ENCODE peak calls at places on chromosomes 13 and 19, in eight cellular contexts. V is NCI-H446, O is germinal center, L is epithelial cell of prostate, R is adipocyte, T is Daoy, Q is LHCN-M2, W is ureter. F is an unnamed sample.
A peak's percentile ranks its signal among the peaks of the same experiment; 100 is the strongest.

GRCh38 chr13:39788097-39788496 is 132.6 kb downstream of the COG6 start:
- DNase-seq in W (no peak), O (no peak), Q (no peak), L (no peak), V (peak; percentile 19), T (no peak), R (no peak), F (no peak)

GRCh38 chr13:103531278-103531677 is 465.1 kb upstream of the SLC10A2 start:
- DNase-seq in R (no peak), O (no peak), T (no peak), W (no peak), Q (no peak), V (no peak), L (no peak), F (no peak)

GRCh38 chr13:49681837-49682236 is 9.4 kb downstream of the EBPL start:
- DNase-seq in V (no peak), O (no peak), W (no peak), L (peak; percentile 52), R (no peak), T (peak; percentile 16), Q (peak; percentile 59), F (no peak)

GRCh38 chr13:107554355-107554905 is 660.9 kb downstream of the LIG4 start:
- DNase-seq in L (no peak), W (no peak), V (no peak), R (no peak), Q (no peak), O (no peak), T (no peak), F (no peak)

GRCh38 chr13:27406178-27406939 is 18.1 kb upstream of the GTF3A start:
- DNase-seq in O (peak; percentile 55), W (no peak), L (no peak), V (peak; percentile 44), T (peak; percentile 21), R (peak; percentile 57), Q (peak; percentile 35), F (peak; percentile 77)

GRCh38 chr13:101917833-101918755 is 465.6 kb downstream of the ITGBL1 start:
- DNase-seq in V (peak; percentile 69), T (peak; percentile 37), O (no peak), W (no peak), R (no peak), L (no peak), Q (no peak), F (no peak)

GRCh38 chr13:95494082-95494681 is 58.3 kb upstream of the CLDN10 start:
- DNase-seq in W (peak; percentile 39), Q (peak; percentile 71), O (peak; percentile 30), R (peak; percentile 83), V (peak; percentile 24), L (no peak), T (peak; percentile 51), F (peak; percentile 80)

GRCh38 chr19:55781112-55781511 is 12.2 kb downstream of the RFPL4AL1 start:
- DNase-seq in Q (no peak), W (no peak), V (no peak), T (no peak), O (no peak), L (no peak), R (no peak), F (no peak)

GRCh38 chr19:11921852-11922495 is 2.9 kb upstream of the ZNF700 start:
- DNase-seq in V (no peak), L (no peak), O (no peak), Q (no peak), R (no peak), T (no peak), W (no peak), F (no peak)

GRCh38 chr19:15330801-15331418 is 1.4 kb downstream of the BRD4 start:
- DNase-seq in R (peak; percentile 82), V (no peak), T (peak; percentile 80), Q (peak; percentile 54), O (no peak), L (no peak), W (no peak), F (no peak)

GRCh38 chr13:99018418-99019180 is 40.7 kb upstream of the DOCK9 start:
- DNase-seq in L (no peak), R (peak; percentile 70), O (no peak), T (no peak), Q (peak; percentile 74), W (no peak), V (no peak), F (no peak)

GRCh38 chr13:111909501-111909900 is 157.4 kb upstream of the SOX1 start:
- DNase-seq in W (peak; percentile 22), T (no peak), Q (no peak), O (no peak), V (no peak), L (no peak), R (no peak), F (no peak)

GRCh38 chr13:111247552-111247951 is 72.9 kb upstream of the TEX29 start:
- DNase-seq in L (no peak), W (no peak), V (no peak), R (no peak), O (no peak), T (no peak), Q (peak; percentile 64), F (no peak)

GRCh38 chr19:51691122-51692064 is 1.7 kb upstream of the SPACA6 start:
- DNase-seq in R (peak; percentile 33), L (no peak), T (peak; percentile 28), W (peak; percentile 39), Q (peak; percentile 35), V (peak; percentile 54), O (no peak), F (peak; percentile 52)

GRCh38 chr13:89239361-89240127 is 1568.4 kb downstream of the SLITRK5 start:
- DNase-seq in L (peak; percentile 3), V (no peak), O (no peak), T (no peak), Q (no peak), W (no peak), R (no peak), F (no peak)

GRCh38 chr13:29605860-29606526 is 10.5 kb upstream of the SLC7A1 start:
- DNase-seq in R (no peak), T (no peak), V (no peak), W (no peak), Q (no peak), L (no peak), O (no peak), F (peak; percentile 27)

F was measured in Karpas-422.